ENCODE peak calls at places on chromosomes 3 and 15, in four cellular contexts. P is neuronal stem cell, D is Peyer's patch, R is thoracic aorta. Q is an unnamed sample.

GRCh38 chr3:134336587-134336986 is 37.7 kb downstream of the AMOTL2 start:
- DNase-seq in P (no peak), D (no peak), R (no peak), Q (no peak)

GRCh38 chr3:22704571-22705354 is 498.4 kb upstream of the UBE2E2 start:
- DNase-seq in P (no peak), D (no peak), R (no peak), Q (no peak)

GRCh38 chr15:43749690-43750345 is 3.6 kb downstream of the PDIA3 start:
- DNase-seq in P (no peak), D (no peak), R (no peak), Q (peak)

GRCh38 chr3:18246336-18247060 is 178.6 kb downstream of the SATB1 start:
- DNase-seq in P (no peak), D (no peak), R (no peak), Q (no peak)

GRCh38 chr15:101182215-101182614 is 69.6 kb downstream of the CHSY1 start:
- DNase-seq in P (no peak), D (no peak), R (no peak), Q (no peak)

GRCh38 chr3:128489860-128490649 is 2.9 kb downstream of the GATA2 start:
- DNase-seq in P (no peak), D (peak), R (no peak), Q (no peak)

GRCh38 chr3:169923189-169923588 is 11.8 kb downstream of the SAMD7 start:
- DNase-seq in P (no peak), D (peak), R (no peak), Q (no peak)

GRCh38 chr3:161879470-161879869 is 382.9 kb downstream of the OTOL1 start:
- DNase-seq in P (no peak), D (no peak), R (no peak), Q (no peak)

GRCh38 chr3:163735394-163735793 is 1342.9 kb downstream of the SI start:
- DNase-seq in P (no peak), D (no peak), R (no peak), Q (no peak)

GRCh38 chr3:59605944-59606534 is 556.2 kb upstream of the CFAP20DC start:
- DNase-seq in P (no peak), D (no peak), R (no peak), Q (no peak)

GRCh38 chr3:153158961-153159735 is 2.9 kb upstream of the RAP2B start:
- DNase-seq in P (no peak), D (no peak), R (no peak), Q (no peak)

GRCh38 chr3:98777801-98778220 is 14.7 kb downstream of the ST3GAL6 start:
- DNase-seq in P (no peak), D (no peak), R (no peak), Q (no peak)

GRCh38 chr3:10702961-10703740 is 112.9 kb upstream of the SLC6A11 start:
- DNase-seq in P (peak), D (no peak), R (no peak), Q (no peak)

GRCh38 chr15:71334434-71334833 is 219.2 kb downstream of the THSD4 start:
- DNase-seq in P (no peak), D (no peak), R (no peak), Q (no peak)
- H3K27ac ChIP-seq in P (no peak), D (no peak), R (peak), Q (no peak)

GRCh38 chr3:99829844-99830243 is 12.2 kb downstream of the CMSS1 start:
- DNase-seq in P (no peak), D (no peak), R (no peak), Q (no peak)

GRCh38 chr3:99818818-99819217 is 1.2 kb downstream of the CMSS1 start:
- DNase-seq in P (no peak), D (no peak), R (no peak), Q (no peak)

GRCh38 chr3:99825239-99825638 is 7.6 kb downstream of the CMSS1 start:
- DNase-seq in P (no peak), D (no peak), R (no peak), Q (no peak)

DNA sequence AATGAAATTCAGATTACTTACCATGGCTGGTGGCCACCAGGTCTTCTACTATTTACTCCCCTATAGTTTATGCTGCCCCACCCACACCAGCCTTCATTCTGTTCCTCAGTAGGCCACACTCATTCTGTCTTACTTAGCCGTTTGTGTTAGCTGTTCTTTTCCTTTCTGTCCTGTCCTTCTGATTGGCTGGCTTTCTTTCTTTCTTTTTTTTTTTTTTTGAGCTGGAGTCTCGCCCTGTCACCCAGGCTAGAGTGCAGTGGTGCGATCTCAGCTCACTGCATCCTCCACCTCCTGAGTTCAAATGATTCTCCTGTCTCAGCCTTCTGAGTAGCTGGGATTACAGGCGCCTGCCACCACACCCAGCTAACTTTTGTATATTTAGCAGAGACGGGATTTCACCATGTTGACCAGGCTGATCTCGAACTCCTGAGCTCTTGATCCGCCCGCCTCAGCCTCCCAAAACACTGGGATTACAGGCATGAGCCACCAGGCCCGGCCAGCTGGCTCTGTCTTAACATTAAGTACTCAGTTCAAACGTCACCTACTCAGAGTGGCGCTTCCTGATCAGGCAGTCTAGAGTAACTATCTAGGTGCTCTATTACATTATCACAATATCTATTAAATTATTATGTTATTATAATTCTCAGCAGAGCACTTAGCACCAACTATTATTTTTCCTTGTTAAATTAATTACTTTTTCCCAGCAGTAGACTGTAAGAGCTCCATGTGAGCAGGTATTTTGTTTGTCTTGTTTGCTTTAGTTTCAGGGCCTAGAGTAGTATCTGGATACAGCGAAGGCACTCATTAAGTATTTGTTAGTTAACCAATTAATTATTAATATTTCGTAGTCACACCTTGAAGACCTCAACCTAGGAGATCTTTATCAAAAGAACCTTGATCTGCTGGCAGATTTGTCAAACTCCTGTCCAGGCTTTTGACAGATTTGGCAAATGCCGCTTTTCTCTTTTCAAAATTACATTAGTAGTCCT is 6.4 kb downstream of the CMSS1 start:
- DNase-seq in P (no peak), D (no peak), R (no peak), Q (no peak)
- H3K27ac ChIP-seq in P (no peak), D (no peak), R (no peak), Q (no peak)

GRCh38 chr3:167375478-167375877 is 4.6 kb downstream of the ZBBX start:
- DNase-seq in P (no peak), D (no peak), R (no peak), Q (no peak)

DNA sequence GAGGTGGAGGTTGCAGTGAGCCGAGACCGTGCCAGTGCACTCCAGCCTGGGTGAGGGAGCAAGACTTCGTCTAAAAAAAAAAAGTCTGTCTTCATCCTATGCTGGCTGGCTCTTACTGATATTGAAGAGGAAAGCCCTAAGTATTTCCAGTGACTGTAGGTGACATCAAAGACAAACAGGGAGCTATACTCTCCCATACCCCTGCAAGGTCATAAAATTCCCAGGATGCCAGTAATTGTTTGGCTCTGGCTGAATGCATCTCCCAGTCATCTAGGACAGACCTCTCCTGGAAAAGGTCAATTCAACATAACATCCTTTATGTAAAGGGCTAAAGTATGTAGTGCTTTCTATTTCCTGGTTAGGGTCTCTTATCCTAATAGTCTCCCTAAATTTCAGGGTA is 8.0 kb downstream of the ZBBX start:
- DNase-seq in P (no peak), D (no peak), R (no peak), Q (no peak)
- H3K27ac ChIP-seq in P (no peak), D (no peak), R (no peak), Q (no peak)

GRCh38 chr3:172068977-172069376 is 29.6 kb downstream of the FNDC3B start:
- DNase-seq in P (no peak), D (no peak), R (no peak), Q (no peak)

GRCh38 chr3:172069473-172069872 is 30.1 kb downstream of the FNDC3B start:
- DNase-seq in P (no peak), D (no peak), R (no peak), Q (no peak)

GRCh38 chr3:172071780-172072179 is 32.4 kb downstream of the FNDC3B start:
- DNase-seq in P (no peak), D (no peak), R (no peak), Q (no peak)

GRCh38 chr3:172070799-172071198 is 31.4 kb downstream of the FNDC3B start:
- DNase-seq in P (no peak), D (no peak), R (no peak), Q (no peak)

GRCh38 chr3:172070269-172070668 is 30.9 kb downstream of the FNDC3B start:
- DNase-seq in P (no peak), D (no peak), R (no peak), Q (no peak)
- H3K27ac ChIP-seq in P (peak), D (no peak), R (peak), Q (no peak)